ENCODE peak calls at places on chromosomes 1 and 21, in six cellular contexts. C is tibial artery, D is HT1080, L is neuronal stem cell, R is skeletal muscle cell, E is B cell. Y is an unnamed sample.

GRCh38 chr1:22077728-22078127 is 25.2 kb downstream of the CDC42 start:
- DNase-seq in C (no peak), D (no peak), L (no peak), R (no peak), E (no peak), Y (no peak)

GRCh38 chr1:182972821-182973220 is 19.9 kb upstream of the SHCBP1L start:
- DNase-seq in C (no peak), D (no peak), L (peak; percentile 62), R (no peak), E (no peak), Y (no peak)

GRCh38 chr1:37765937-37766664 is 1.2 kb upstream of the EPHA10 start:
- DNase-seq in C (no peak), D (no peak), L (no peak), R (no peak), E (peak; percentile 30), Y (no peak)

GRCh38 chr1:238642231-238642630 is 744.1 kb upstream of the CHRM3 start:
- DNase-seq in C (no peak), D (no peak), L (no peak), R (peak; percentile 54), E (no peak), Y (no peak)

GRCh38 chr1:6971048-6971447 is 185.8 kb downstream of the CAMTA1 start:
- DNase-seq in C (no peak), D (no peak), L (no peak), R (no peak), E (no peak), Y (no peak)

GRCh38 chr21:31576428-31576827 is 83.1 kb upstream of the SOD1 start:
- DNase-seq in C (no peak), D (peak; percentile 20), L (no peak), R (peak; percentile 53), E (no peak), Y (no peak)

GRCh38 chr1:221418346-221418745 is 323.5 kb downstream of the DUSP10 start:
- DNase-seq in C (no peak), D (no peak), L (no peak), R (no peak), E (no peak), Y (no peak)

GRCh38 chr1:90973897-90974798 is 47.7 kb downstream of the ZNF644 start:
- DNase-seq in C (no peak), D (peak; percentile 83), L (no peak), R (no peak), E (no peak), Y (no peak)

GRCh38 chr1:213761845-213762407 is 225.8 kb upstream of the PROX1 start:
- DNase-seq in C (no peak), D (peak; percentile 83), L (no peak), R (no peak), E (no peak), Y (no peak)

GRCh38 chr1:1358433-1359201 is at the start of gene MXRA8:
- DNase-seq in C (peak; percentile 92), D (no peak), L (no peak), R (peak; percentile 41), E (no peak), Y (peak; percentile 87)

GRCh38 chr21:43902441-43902840 is 37.4 kb downstream of the AGPAT3 start:
- DNase-seq in C (peak; percentile 59), D (no peak), L (no peak), R (no peak), E (no peak), Y (no peak)

GRCh38 chr21:45319461-45320211 is 31.9 kb upstream of the POFUT2 start:
- DNase-seq in C (peak; percentile 95), D (peak; percentile 49), L (no peak), R (no peak), E (no peak), Y (peak; percentile 78)

GRCh38 chr1:214241060-214241459 is 39.9 kb upstream of the SMYD2 start:
- DNase-seq in C (no peak), D (peak; percentile 48), L (no peak), R (no peak), E (no peak), Y (no peak)

GRCh38 chr21:41439245-41439644 is 13.2 kb downstream of the MX1 start:
- DNase-seq in C (no peak), D (no peak), L (no peak), R (no peak), E (no peak), Y (no peak)

GRCh38 chr1:180953791-180954721 is 41.4 kb downstream of the KIAA1614 start:
- DNase-seq in C (peak; percentile 75), D (no peak), L (no peak), R (peak; percentile 9), E (peak; percentile 83), Y (peak; percentile 71)

GRCh38 chr1:19814681-19815503 is at the start of gene RNF186:
- DNase-seq in C (no peak), D (no peak), L (no peak), R (no peak), E (no peak), Y (no peak)

GRCh38 chr21:36554411-36555157 is 74.7 kb upstream of the CLDN14 start:
- DNase-seq in C (peak; percentile 46), D (no peak), L (no peak), R (no peak), E (no peak), Y (no peak)

GRCh38 chr1:202593845-202594244 is 116.4 kb downstream of the SYT2 start:
- DNase-seq in C (no peak), D (peak; percentile 52), L (no peak), R (no peak), E (no peak), Y (no peak)

GRCh38 chr1:159892944-159893343 is 7.0 kb downstream of the CFAP45 start:
- DNase-seq in C (no peak), D (no peak), L (no peak), R (no peak), E (no peak), Y (no peak)

GRCh38 chr1:22141948-22142314 is 966 bp downstream of the WNT4 start:
- DNase-seq in C (no peak), D (no peak), L (no peak), R (no peak), E (peak; percentile 28), Y (no peak)

GRCh38 chr1:159924791-159925712 is at the start of gene TAGLN2:
- DNase-seq in C (peak; percentile 95), D (peak; percentile 92), L (peak; percentile 70), R (peak; percentile 78), E (peak; percentile 94), Y (peak; percentile 95)

Y was measured in heart left ventricle.